ENCODE peak calls at places on chromosomes 13 and 19, in six cellular contexts. One of them, this sample, is unnamed.

GRCh38 chr19:34220472-34221063 is 33.8 kb upstream of the GARRE1 start:
- DNase-seq in A549: peak; percentile 87
- DNase-seq in H7: peak; percentile 50
- DNase-seq in naive thymus-derived CD8-positive, alpha-beta T cell: peak; percentile 71
- DNase-seq in NCI-H460: peak; percentile 51
- DNase-seq in naive B cell: peak; percentile 45
- DNase-seq in this sample: peak; percentile 71

GRCh38 chr19:41699231-41699967 is 9.0 kb upstream of the CEACAM5 start:
- DNase-seq in A549: peak; percentile 72
- DNase-seq in H7: no peak
- DNase-seq in naive thymus-derived CD8-positive, alpha-beta T cell: no peak
- DNase-seq in NCI-H460: no peak
- DNase-seq in naive B cell: no peak
- DNase-seq in this sample: no peak

GRCh38 chr19:55640577-55641375 is at the start of gene ZNF580:
- DNase-seq in A549: peak; percentile 88
- DNase-seq in H7: peak; percentile 96
- DNase-seq in naive thymus-derived CD8-positive, alpha-beta T cell: peak; percentile 78
- DNase-seq in NCI-H460: peak; percentile 30
- DNase-seq in naive B cell: peak; percentile 38
- DNase-seq in this sample: peak; percentile 78

GRCh38 chr13:42113478-42113877 is 65.0 kb downstream of the DGKH start:
- DNase-seq in A549: no peak
- DNase-seq in H7: no peak
- DNase-seq in naive thymus-derived CD8-positive, alpha-beta T cell: no peak
- DNase-seq in NCI-H460: no peak
- DNase-seq in naive B cell: no peak
- DNase-seq in this sample: no peak

GRCh38 chr19:30387311-30388115 is 15.3 kb downstream of the ZNF536 start:
- DNase-seq in A549: no peak
- DNase-seq in H7: no peak
- DNase-seq in naive thymus-derived CD8-positive, alpha-beta T cell: no peak
- DNase-seq in NCI-H460: no peak
- DNase-seq in naive B cell: no peak
- DNase-seq in this sample: no peak

GRCh38 chr19:4640247-4641000 is 1.1 kb downstream of the TNFAIP8L1 start:
- DNase-seq in A549: no peak
- DNase-seq in H7: peak; percentile 73
- DNase-seq in naive thymus-derived CD8-positive, alpha-beta T cell: no peak
- DNase-seq in NCI-H460: no peak
- DNase-seq in naive B cell: no peak
- DNase-seq in this sample: peak; percentile 34

GRCh38 chr13:63774133-63774532 is 2358.5 kb upstream of the PCDH20 start:
- DNase-seq in A549: no peak
- DNase-seq in H7: no peak
- DNase-seq in naive thymus-derived CD8-positive, alpha-beta T cell: no peak
- DNase-seq in NCI-H460: no peak
- DNase-seq in naive B cell: no peak
- DNase-seq in this sample: no peak

GRCh38 chr13:109595466-109595865 is 190.9 kb downstream of the IRS2 start:
- DNase-seq in A549: no peak
- DNase-seq in H7: no peak
- DNase-seq in naive thymus-derived CD8-positive, alpha-beta T cell: no peak
- DNase-seq in NCI-H460: no peak
- DNase-seq in naive B cell: no peak
- DNase-seq in this sample: no peak

GRCh38 chr19:40191836-40192646 is 815 bp downstream of the MAP3K10 start:
- DNase-seq in A549: peak; percentile 70
- DNase-seq in H7: peak; percentile 95
- DNase-seq in naive thymus-derived CD8-positive, alpha-beta T cell: no peak
- DNase-seq in NCI-H460: no peak
- DNase-seq in naive B cell: peak; percentile 9
- DNase-seq in this sample: no peak

GRCh38 chr13:109745702-109746101 is 40.7 kb downstream of the IRS2 start:
- DNase-seq in A549: no peak
- DNase-seq in H7: no peak
- DNase-seq in naive thymus-derived CD8-positive, alpha-beta T cell: no peak
- DNase-seq in NCI-H460: no peak
- DNase-seq in naive B cell: no peak
- DNase-seq in this sample: no peak

GRCh38 chr13:75368167-75368566 is 113.8 kb downstream of the TBC1D4 start:
- DNase-seq in A549: no peak
- DNase-seq in H7: no peak
- DNase-seq in naive thymus-derived CD8-positive, alpha-beta T cell: no peak
- DNase-seq in NCI-H460: no peak
- DNase-seq in naive B cell: no peak
- DNase-seq in this sample: no peak

GRCh38 chr13:63184693-63185092 is 1769.0 kb upstream of the PCDH20 start:
- DNase-seq in A549: peak; percentile 0
- DNase-seq in H7: peak; percentile 26
- DNase-seq in naive thymus-derived CD8-positive, alpha-beta T cell: no peak
- DNase-seq in NCI-H460: peak; percentile 40
- DNase-seq in naive B cell: no peak
- DNase-seq in this sample: no peak

GRCh38 chr13:29465741-29466293 is 129.7 kb downstream of the SLC7A1 start:
- DNase-seq in A549: no peak
- DNase-seq in H7: no peak
- DNase-seq in naive thymus-derived CD8-positive, alpha-beta T cell: no peak
- DNase-seq in NCI-H460: no peak
- DNase-seq in naive B cell: no peak
- DNase-seq in this sample: peak; percentile 24

GRCh38 chr13:22194106-22194810 is 523.4 kb downstream of the FGF9 start:
- DNase-seq in A549: no peak
- DNase-seq in H7: no peak
- DNase-seq in naive thymus-derived CD8-positive, alpha-beta T cell: no peak
- DNase-seq in NCI-H460: no peak
- DNase-seq in naive B cell: no peak
- DNase-seq in this sample: no peak

GRCh38 chr19:49058592-49058991 is 1.0 kb upstream of the CGB7 start:
- DNase-seq in A549: no peak
- DNase-seq in H7: peak; percentile 74
- DNase-seq in naive thymus-derived CD8-positive, alpha-beta T cell: no peak
- DNase-seq in NCI-H460: no peak
- DNase-seq in naive B cell: no peak
- DNase-seq in this sample: no peak

GRCh38 chr13:50320297-50320862 is 305.1 kb downstream of the KCNRG start:
- DNase-seq in A549: no peak
- DNase-seq in H7: no peak
- DNase-seq in naive thymus-derived CD8-positive, alpha-beta T cell: no peak
- DNase-seq in NCI-H460: peak; percentile 43
- DNase-seq in naive B cell: no peak
- DNase-seq in this sample: peak; percentile 36

GRCh38 chr13:93762703-93763102 is 536.1 kb downstream of the GPC6 start:
- DNase-seq in A549: no peak
- DNase-seq in H7: no peak
- DNase-seq in naive thymus-derived CD8-positive, alpha-beta T cell: no peak
- DNase-seq in NCI-H460: no peak
- DNase-seq in naive B cell: no peak
- DNase-seq in this sample: no peak

GRCh38 chr19:32870154-32870573 is 597 bp upstream of the SLC7A9 start:
- DNase-seq in A549: no peak
- DNase-seq in H7: peak; percentile 81
- DNase-seq in naive thymus-derived CD8-positive, alpha-beta T cell: no peak
- DNase-seq in NCI-H460: no peak
- DNase-seq in naive B cell: no peak
- DNase-seq in this sample: no peak

GRCh38 chr19:14770136-14770535 is 8.2 kb downstream of the ADGRE2 start:
- DNase-seq in A549: no peak
- DNase-seq in H7: no peak
- DNase-seq in naive thymus-derived CD8-positive, alpha-beta T cell: no peak
- DNase-seq in NCI-H460: no peak
- DNase-seq in naive B cell: no peak
- DNase-seq in this sample: no peak

GRCh38 chr19:4103073-4103418 is 20.9 kb downstream of the MAP2K2 start:
- DNase-seq in A549: no peak
- DNase-seq in H7: no peak
- DNase-seq in naive thymus-derived CD8-positive, alpha-beta T cell: no peak
- DNase-seq in NCI-H460: no peak
- DNase-seq in naive B cell: no peak
- DNase-seq in this sample: no peak

GRCh38 chr13:36536546-36536945 is 104.3 kb downstream of the CCNA1 start:
- DNase-seq in A549: no peak
- DNase-seq in H7: no peak
- DNase-seq in naive thymus-derived CD8-positive, alpha-beta T cell: no peak
- DNase-seq in NCI-H460: no peak
- DNase-seq in naive B cell: no peak
- DNase-seq in this sample: no peak

GRCh38 chr13:40974460-40975407 is 44.4 kb downstream of the ELF1 start:
- DNase-seq in A549: peak; percentile 25
- DNase-seq in H7: peak; percentile 43
- DNase-seq in naive thymus-derived CD8-positive, alpha-beta T cell: peak; percentile 67
- DNase-seq in NCI-H460: peak; percentile 32
- DNase-seq in naive B cell: no peak
- DNase-seq in this sample: peak; percentile 49

GRCh38 chr19:39030854-39031367 is 1.4 kb downstream of the FBXO27 start:
- DNase-seq in A549: no peak
- DNase-seq in H7: no peak
- DNase-seq in naive thymus-derived CD8-positive, alpha-beta T cell: no peak
- DNase-seq in NCI-H460: no peak
- DNase-seq in naive B cell: no peak
- DNase-seq in this sample: no peak

GRCh38 chr13:113932060-113932459 is 41.8 kb downstream of the C13orf46 start:
- DNase-seq in A549: no peak
- DNase-seq in H7: no peak
- DNase-seq in naive thymus-derived CD8-positive, alpha-beta T cell: no peak
- DNase-seq in NCI-H460: no peak
- DNase-seq in naive B cell: no peak
- DNase-seq in this sample: no peak

GRCh38 chr19:51163257-51163656 is 21.2 kb downstream of the SIGLEC7 start:
- DNase-seq in A549: no peak
- DNase-seq in H7: no peak
- DNase-seq in naive thymus-derived CD8-positive, alpha-beta T cell: no peak
- DNase-seq in NCI-H460: no peak
- DNase-seq in naive B cell: no peak
- DNase-seq in this sample: no peak

GRCh38 chr19:49588370-49589122 is 2.4 kb upstream of the PRR12 start:
- DNase-seq in A549: no peak
- DNase-seq in H7: peak; percentile 15
- DNase-seq in naive thymus-derived CD8-positive, alpha-beta T cell: no peak
- DNase-seq in NCI-H460: no peak
- DNase-seq in naive B cell: no peak
- DNase-seq in this sample: no peak

GRCh38 chr19:52237771-52238400 is 31.5 kb upstream of the ZNF766 start:
- DNase-seq in A549: no peak
- DNase-seq in H7: no peak
- DNase-seq in naive thymus-derived CD8-positive, alpha-beta T cell: peak; percentile 69
- DNase-seq in NCI-H460: peak; percentile 49
- DNase-seq in naive B cell: peak; percentile 48
- DNase-seq in this sample: peak; percentile 65

GRCh38 chr13:73406454-73406853 is 347.6 kb downstream of the KLF5 start:
- DNase-seq in A549: no peak
- DNase-seq in H7: no peak
- DNase-seq in naive thymus-derived CD8-positive, alpha-beta T cell: no peak
- DNase-seq in NCI-H460: no peak
- DNase-seq in naive B cell: no peak
- DNase-seq in this sample: no peak

GRCh38 chr19:7868326-7868670 is 5.9 kb downstream of the PRR36 start:
- DNase-seq in A549: no peak
- DNase-seq in H7: no peak
- DNase-seq in naive thymus-derived CD8-positive, alpha-beta T cell: peak; percentile 66
- DNase-seq in NCI-H460: no peak
- DNase-seq in naive B cell: peak; percentile 27
- DNase-seq in this sample: no peak

GRCh38 chr13:101449971-101450748 is 2.3 kb upstream of the ITGBL1 start:
- DNase-seq in A549: peak; percentile 42
- DNase-seq in H7: no peak
- DNase-seq in naive thymus-derived CD8-positive, alpha-beta T cell: no peak
- DNase-seq in NCI-H460: no peak
- DNase-seq in naive B cell: no peak
- DNase-seq in this sample: peak; percentile 95

GRCh38 chr13:107250626-107251025 is 682.7 kb upstream of the ARGLU1 start:
- DNase-seq in A549: no peak
- DNase-seq in H7: no peak
- DNase-seq in naive thymus-derived CD8-positive, alpha-beta T cell: no peak
- DNase-seq in NCI-H460: peak; percentile 83
- DNase-seq in naive B cell: no peak
- DNase-seq in this sample: peak; percentile 1

GRCh38 chr13:99996177-99996705 is 14.7 kb downstream of the ZIC2 start:
- DNase-seq in A549: no peak
- DNase-seq in H7: no peak
- DNase-seq in naive thymus-derived CD8-positive, alpha-beta T cell: no peak
- DNase-seq in NCI-H460: no peak
- DNase-seq in naive B cell: no peak
- DNase-seq in this sample: no peak

GRCh38 chr13:43136940-43137574 is 113.7 kb downstream of the DNAJC15 start:
- DNase-seq in A549: no peak
- DNase-seq in H7: no peak
- DNase-seq in naive thymus-derived CD8-positive, alpha-beta T cell: no peak
- DNase-seq in NCI-H460: no peak
- DNase-seq in naive B cell: no peak
- DNase-seq in this sample: no peak

GRCh38 chr13:50452028-50452427 is 391.5 kb downstream of the DLEU7 start:
- DNase-seq in A549: no peak
- DNase-seq in H7: no peak
- DNase-seq in naive thymus-derived CD8-positive, alpha-beta T cell: no peak
- DNase-seq in NCI-H460: no peak
- DNase-seq in naive B cell: no peak
- DNase-seq in this sample: no peak